ENCODE peak calls at places on chromosome 12, in ten cellular contexts. G, D, U, J, X, T, E, R, Q and H are unnamed samples.

GRCh38 chr12:47903927-47904646 is 707 bp downstream of the VDR start:
- DNase-seq in U (peak; percentile 25), E (peak; percentile 65), X (no peak), R (peak; percentile 70), Q (peak; percentile 89), G (no peak), T (peak; percentile 63), J (no peak), D (no peak), H (peak; percentile 40)

GRCh38 chr12:115606040-115606439 is 671.5 kb downstream of the MED13L start:
- DNase-seq in G (no peak), J (no peak), T (no peak), Q (no peak), R (no peak), X (no peak), D (no peak), E (no peak), U (no peak), H (no peak)

GRCh38 chr12:130993759-130994670 is 40.3 kb downstream of the ADGRD1 start:
- DNase-seq in T (no peak), G (no peak), Q (no peak), U (no peak), X (no peak), J (no peak), E (no peak), D (no peak), R (peak; percentile 39), H (no peak)

GRCh38 chr12:54196396-54196795 is 7.6 kb upstream of the SMUG1 start:
- DNase-seq in T (no peak), R (no peak), J (no peak), X (no peak), Q (no peak), G (no peak), E (no peak), U (no peak), D (no peak), H (no peak)

GRCh38 chr12:108722992-108723766 is 8.1 kb downstream of the CORO1C start:
- DNase-seq in G (no peak), Q (peak; percentile 98), D (no peak), U (no peak), X (no peak), R (peak; percentile 39), T (no peak), J (no peak), E (no peak), H (no peak)

GRCh38 chr12:46432325-46432724 is 59.8 kb upstream of the SLC38A2 start:
- DNase-seq in Q (no peak), J (no peak), X (peak; percentile 43), T (no peak), R (no peak), U (no peak), G (no peak), D (no peak), E (no peak), H (no peak)

GRCh38 chr12:113798552-113798951 is 167.6 kb downstream of the RBM19 start:
- DNase-seq in J (no peak), Q (no peak), R (no peak), G (no peak), X (no peak), D (no peak), T (no peak), E (no peak), U (no peak), H (no peak)

GRCh38 chr12:46373303-46374182 is 970 bp upstream of the SLC38A2 start:
- DNase-seq in R (peak; percentile 39), X (no peak), U (peak; percentile 62), J (peak; percentile 42), D (peak; percentile 67), Q (no peak), G (peak; percentile 77), T (peak; percentile 54), E (peak; percentile 50), H (peak; percentile 51)

GRCh38 chr12:122499991-122500684 is 594 bp downstream of the ZCCHC8 start:
- DNase-seq in U (peak; percentile 68), E (peak; percentile 61), Q (peak; percentile 65), X (no peak), D (peak; percentile 63), R (peak; percentile 53), G (no peak), T (peak; percentile 58), J (peak; percentile 30), H (peak; percentile 57)

GRCh38 chr12:122501489-122501989 is 807 bp upstream of the ZCCHC8 start:
- DNase-seq in Q (no peak), U (no peak), E (no peak), J (no peak), G (no peak), T (no peak), X (no peak), R (no peak), D (no peak), H (peak; percentile 19)

GRCh38 chr12:122503147-122503751 is 2.5 kb upstream of the ZCCHC8 start:
- DNase-seq in R (no peak), G (no peak), D (no peak), T (no peak), E (no peak), X (no peak), Q (no peak), U (no peak), J (no peak), H (no peak)

GRCh38 chr12:122503783-122504590 is 3.3 kb upstream of the ZCCHC8 start:
- DNase-seq in U (no peak), J (no peak), R (no peak), E (no peak), X (no peak), Q (no peak), D (no peak), G (no peak), T (no peak), H (no peak)

GRCh38 chr12:122500685-122501488 is at the start of gene ZCCHC8:
- DNase-seq in T (peak; percentile 97), D (peak; percentile 94), U (peak; percentile 98), G (peak; percentile 99), Q (peak; percentile 98), X (peak; percentile 87), E (peak; percentile 98), J (peak; percentile 88), R (peak; percentile 98), H (peak; percentile 93)
- TF ChIP-seq CTCF in T (no peak), D (no peak), U (no peak), G (no peak), Q (peak; percentile 7), X (no peak), E (no peak), J (no peak), R (no peak), H (no peak)

GRCh38 chr12:71639341-71639760 is 24.3 kb downstream of the ZFC3H1 start:
- DNase-seq in T (no peak), J (no peak), E (no peak), X (no peak), U (no peak), G (peak; percentile 40), D (peak; percentile 13), R (no peak), Q (no peak), H (peak; percentile 6)
- TF ChIP-seq CTCF in T (no peak), J (no peak), E (peak; percentile 11), X (peak; percentile 49), U (no peak), G (peak; percentile 11), D (no peak), R (no peak), Q (peak; percentile 9), H (peak; percentile 18)

DNA sequence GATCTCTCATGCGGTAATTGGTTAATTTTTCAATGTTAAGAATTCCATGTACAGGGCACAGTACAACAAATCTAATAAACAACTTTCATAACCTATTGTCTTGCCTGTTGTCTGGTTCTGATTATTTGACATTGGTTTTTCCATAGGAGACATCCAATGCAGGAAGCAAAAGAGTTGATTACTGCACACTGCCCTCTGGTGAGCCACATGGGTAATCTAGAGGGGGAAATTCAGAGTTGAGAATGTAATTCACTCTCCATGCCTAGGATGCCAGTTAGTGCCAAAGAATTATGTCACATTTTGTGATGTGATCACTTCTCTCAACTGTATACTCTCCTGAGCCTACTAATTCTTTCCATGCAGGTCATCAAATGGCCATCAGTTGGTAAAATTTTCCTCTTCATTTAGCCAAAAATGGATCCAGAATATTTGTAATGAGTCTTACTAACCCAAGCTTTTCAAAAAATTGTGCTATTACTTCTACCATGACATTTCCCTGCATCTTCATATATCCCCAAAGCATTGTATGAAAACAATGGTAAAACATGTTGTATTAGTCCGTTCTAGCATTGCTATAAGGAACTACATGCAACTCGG is 17.7 kb upstream of the CCDC91 start:
- DNase-seq in E (peak; percentile 43), R (no peak), Q (peak; percentile 71), J (no peak), D (peak; percentile 6), U (peak; percentile 53), T (no peak), G (peak; percentile 36), X (peak; percentile 59), H (no peak)
- TF ChIP-seq CTCF in E (peak; percentile 31), R (no peak), Q (peak; percentile 87), J (peak; percentile 23), D (no peak), U (peak; percentile 29), T (peak; percentile 29), G (peak; percentile 84), X (peak; percentile 77), H (peak; percentile 23)

GRCh38 chr12:132685400-132685799 is 1.7 kb downstream of the POLE start:
- DNase-seq in Q (no peak), G (no peak), J (no peak), U (no peak), D (no peak), X (no peak), E (no peak), R (no peak), T (no peak), H (no peak)

GRCh38 chr12:132686831-132687210 is 321 bp downstream of the POLE start:
- DNase-seq in J (peak; percentile 45), T (no peak), E (no peak), Q (no peak), X (no peak), G (no peak), U (peak; percentile 24), R (no peak), D (no peak), H (no peak)

GRCh38 chr12:132690112-132690511 is 2.7 kb downstream of the PXMP2 start:
- DNase-seq in J (no peak), U (no peak), X (no peak), G (no peak), R (no peak), D (no peak), E (no peak), T (no peak), Q (no peak), H (no peak)

GRCh38 chr12:132689227-132689626 is 1.8 kb downstream of the PXMP2 start:
- DNase-seq in R (no peak), U (peak; percentile 76), T (no peak), E (no peak), G (no peak), J (no peak), X (no peak), D (no peak), Q (no peak), H (no peak)

DNA sequence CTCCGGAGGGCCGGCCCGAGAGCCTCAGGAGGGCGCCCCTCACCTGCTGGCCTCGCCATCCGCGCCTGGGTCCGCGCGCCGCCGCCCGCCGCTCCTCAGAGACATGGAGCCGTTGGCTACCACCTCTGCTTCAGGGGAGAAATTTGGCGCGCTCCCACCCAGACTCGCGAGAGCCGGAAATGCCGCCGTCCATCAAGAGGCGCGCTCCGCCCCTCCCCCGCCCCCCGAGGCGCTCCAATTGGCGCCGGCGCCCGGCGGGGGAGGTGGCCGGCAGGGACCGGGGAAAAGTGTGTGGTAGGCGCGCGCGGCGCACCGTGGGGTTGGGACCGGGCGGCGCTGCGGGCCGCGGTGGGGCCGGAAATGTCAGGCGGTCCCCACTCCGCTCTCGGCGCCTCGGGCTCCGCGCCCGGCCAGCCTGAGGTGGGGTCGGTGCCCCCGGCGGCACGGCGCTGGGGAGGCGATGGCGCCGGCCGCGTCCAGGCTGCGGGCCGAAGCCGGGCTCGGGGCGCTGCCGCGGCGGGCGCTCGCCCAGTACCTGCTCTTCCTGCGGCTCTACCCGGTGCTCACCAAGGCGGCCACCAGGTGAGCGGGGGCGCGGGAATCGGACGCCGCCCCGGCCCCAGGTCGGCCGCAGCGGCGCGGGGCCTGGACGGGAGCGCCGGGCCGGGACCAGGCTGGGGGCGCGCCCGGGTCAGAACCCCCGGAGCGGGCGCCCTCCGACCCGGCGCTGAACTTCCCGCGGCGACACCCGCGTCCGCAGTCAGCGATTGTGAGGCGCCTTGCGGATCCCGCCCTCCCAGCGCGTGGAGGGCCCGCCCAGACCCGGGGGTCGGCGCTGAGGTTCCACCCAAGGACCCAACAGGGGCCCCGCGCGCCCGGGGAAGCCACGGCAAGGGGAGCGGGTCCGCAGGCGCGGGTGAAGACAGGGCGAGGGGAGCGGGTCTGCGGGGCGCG is at the start of the genes POLE and PXMP2:
- DNase-seq in G (peak; percentile 98), U (peak; percentile 99), R (peak; percentile 94), E (peak; percentile 99), D (peak; percentile 97), T (peak; percentile 98), Q (peak; percentile 93), X (peak; percentile 42), J (peak; percentile 94), H (peak; percentile 99)
- TF ChIP-seq CTCF in G (no peak), U (no peak), R (no peak), E (no peak), D (no peak), T (peak; percentile 3), Q (no peak), X (no peak), J (no peak), H (no peak)